ENCODE peak calls at places on chromosomes 7 and 10, in eight cellular contexts. U is heart left ventricle, A is endodermal cell, O is fibroblast of lung, X is body of pancreas, V is SK-N-SH, C is K562, R is cardiac muscle cell. H is an unnamed sample.
A peak's percentile ranks its signal among the peaks of the same experiment; 100 is the strongest.

GRCh38 chr7:6640246-6640721 is 3.2 kb downstream of the ZNF316 start:
- DNase-seq in C (peak; percentile 66), V (no peak), O (peak; percentile 23), A (peak; percentile 95), R (no peak), U (peak; percentile 68), X (peak; percentile 20), H (no peak)

GRCh38 chr7:92246363-92247101 is 758 bp downstream of the ANKIB1 start:
- DNase-seq in O (peak; percentile 8), V (peak; percentile 61), U (peak; percentile 33), C (peak; percentile 48), R (peak; percentile 16), A (peak; percentile 88), X (peak; percentile 12), H (no peak)

GRCh38 chr10:110774069-110775021 is 97.4 kb upstream of the PDCD4 start:
- DNase-seq in X (no peak), U (no peak), C (peak; percentile 83), O (peak; percentile 38), A (no peak), V (no peak), R (no peak), H (peak; percentile 28)

GRCh38 chr10:11049772-11050171 is 32.1 kb downstream of the CELF2 start:
- DNase-seq in O (no peak), X (no peak), C (no peak), A (no peak), U (no peak), R (no peak), V (no peak), H (no peak)

GRCh38 chr7:79529896-79530235 is 76.4 kb upstream of the MAGI2 start:
- DNase-seq in R (no peak), O (no peak), U (no peak), V (no peak), C (no peak), X (no peak), A (no peak), H (peak; percentile 10)

GRCh38 chr10:48748573-48748972 is 63.9 kb downstream of the WDFY4 start:
- DNase-seq in X (no peak), R (no peak), O (no peak), V (no peak), U (no peak), A (peak; percentile 16), C (no peak), H (no peak)

GRCh38 chr10:76937056-76937665 is 700.4 kb downstream of the KCNMA1 start:
- DNase-seq in C (no peak), V (peak; percentile 34), O (no peak), R (no peak), A (no peak), U (no peak), X (no peak), H (peak; percentile 9)

GRCh38 chr10:26534384-26534783 is 96.2 kb downstream of the APBB1IP start:
- DNase-seq in A (peak; percentile 85), U (no peak), O (no peak), C (peak; percentile 15), X (no peak), R (no peak), V (no peak), H (no peak)

GRCh38 chr7:34759477-34760125 is 101.6 kb downstream of the NPSR1 start:
- DNase-seq in X (no peak), U (no peak), C (peak; percentile 35), R (peak; percentile 55), V (peak; percentile 48), A (peak; percentile 59), O (peak; percentile 54), H (no peak)

GRCh38 chr10:131035779-131036178 is 275.7 kb downstream of the TCERG1L start:
- DNase-seq in A (no peak), V (no peak), C (no peak), O (no peak), R (no peak), U (no peak), X (no peak), H (no peak)

GRCh38 chr10:44310762-44311562 is 73.9 kb downstream of the CXCL12 start:
- DNase-seq in V (peak; percentile 93), X (peak; percentile 90), U (peak; percentile 88), C (peak; percentile 93), R (peak; percentile 97), O (peak; percentile 79), A (peak; percentile 97), H (peak; percentile 35)

DNA sequence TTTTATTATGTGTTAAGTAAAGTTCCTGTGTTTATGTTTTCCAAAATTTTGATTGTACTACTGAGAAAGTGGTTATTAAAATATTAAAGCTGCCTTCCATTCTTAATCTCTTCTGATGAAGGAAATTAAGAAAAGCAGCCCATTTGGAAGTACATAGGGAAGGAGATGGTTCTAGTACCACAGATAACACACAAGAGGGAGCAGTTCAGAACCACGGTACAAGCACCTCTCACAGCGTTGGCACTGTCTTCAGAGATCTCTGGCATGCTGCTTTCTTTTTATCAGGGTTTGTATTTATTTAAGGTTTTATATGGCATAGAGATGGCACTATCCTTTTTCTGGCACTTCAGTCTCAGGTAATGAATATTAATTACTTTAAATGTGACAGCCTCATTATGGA is 111.6 kb downstream of the PHTF2 start:
- DNase-seq in C (no peak), R (no peak), V (no peak), A (no peak), O (no peak), X (no peak), U (no peak), H (no peak)
- TF ChIP-seq CTCF in C (peak; percentile 32), R (peak; percentile 3), V (peak; percentile 31), A (peak; percentile 60), O (peak; percentile 11), X (no peak), U (no peak), H (no peak)

DNA sequence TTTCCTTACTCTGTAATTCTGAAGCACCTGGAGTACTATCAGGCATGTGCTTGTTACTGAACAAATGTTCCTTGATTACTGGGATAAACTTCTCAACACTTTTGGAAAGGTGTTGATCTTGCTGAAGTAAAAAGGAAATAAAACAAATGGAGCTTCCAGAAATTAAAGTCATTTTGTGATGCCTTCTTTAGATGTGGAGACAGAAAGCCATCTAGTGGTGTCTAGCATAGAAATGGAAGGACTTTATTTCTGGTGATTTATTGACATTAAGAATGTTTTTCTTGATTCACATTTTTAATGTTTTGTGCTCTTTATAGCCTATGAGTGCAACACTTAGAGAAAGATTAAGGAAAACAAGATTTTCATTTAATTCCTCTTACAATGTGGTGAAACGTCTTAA is 1.4 kb downstream of the SFR1 start:
- DNase-seq in C (no peak), O (peak; percentile 50), A (no peak), R (no peak), X (no peak), U (no peak), V (peak; percentile 4), H (no peak)
- TF ChIP-seq CTCF in C (peak; percentile 39), O (peak; percentile 46), A (peak; percentile 59), R (peak; percentile 45), X (no peak), U (peak; percentile 30), V (peak; percentile 58), H (peak; percentile 40)

DNA sequence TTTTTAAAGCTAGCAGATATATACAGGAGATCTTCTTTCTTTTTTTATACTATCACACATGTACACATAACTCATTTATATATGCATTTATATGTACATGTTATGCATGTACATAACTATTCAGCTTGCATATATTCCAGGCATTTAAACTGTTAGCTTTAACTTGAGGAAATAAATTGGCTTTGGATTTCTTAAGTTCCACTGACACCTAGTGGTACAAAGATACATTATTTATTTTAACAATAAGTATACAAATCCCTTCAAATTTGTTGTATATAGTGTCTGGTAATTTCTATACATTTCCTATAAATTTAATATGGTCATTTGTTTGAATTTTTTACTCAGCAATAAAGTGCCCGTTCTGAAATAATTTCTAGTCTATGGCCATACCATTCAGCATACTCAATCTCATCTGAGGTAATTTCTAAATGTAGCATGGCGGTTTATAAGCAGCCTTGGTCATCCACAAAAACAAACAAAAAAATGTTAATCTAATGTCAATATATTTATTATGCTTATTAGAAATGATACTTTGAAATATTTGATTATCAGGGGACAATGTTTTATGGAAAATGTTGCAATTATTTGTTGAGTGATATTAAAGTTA is 11.6 kb downstream of the ZDHHC6 start:
- DNase-seq in U (no peak), V (no peak), O (peak; percentile 67), X (no peak), C (no peak), R (no peak), A (no peak), H (no peak)
- TF ChIP-seq CTCF in U (peak; percentile 58), V (peak; percentile 66), O (peak; percentile 24), X (peak; percentile 39), C (peak; percentile 60), R (peak; percentile 44), A (peak; percentile 78), H (peak; percentile 18)

GRCh38 chr7:2520131-2520807 is 695 bp downstream of the LFNG start:
- DNase-seq in U (no peak), O (no peak), A (peak; percentile 77), V (peak; percentile 90), C (peak; percentile 60), R (peak; percentile 23), X (peak; percentile 63), H (no peak)
- TF ChIP-seq CTCF in U (no peak), O (peak; percentile 3), A (peak; percentile 24), V (peak; percentile 39), C (peak; percentile 27), R (no peak), X (peak; percentile 25), H (peak; percentile 22)

H was measured in kidney epithelial cell.